ENCODE peak calls at places on chromosomes 5 and 9, in four cellular contexts. One of them, this sample, is unnamed. For H3K9me3, the result is how much of the 10 kb centered on the place peaks cover.

GRCh38 chr5:35857004-35857345 is 284 bp downstream of the IL7R start:
- DNase-seq in effector memory CD4-positive, alpha-beta T cell: no peak
- DNase-seq in endodermal cell: no peak
- DNase-seq in NT2/D1: no peak
- DNase-seq in this sample: no peak

GRCh38 chr5:17436345-17436744 is 61.7 kb upstream of the TAF11L2 start:
- DNase-seq in effector memory CD4-positive, alpha-beta T cell: no peak
- DNase-seq in endodermal cell: no peak
- DNase-seq in NT2/D1: no peak
- DNase-seq in this sample: no peak

GRCh38 chr9:14366071-14366470 is 52.1 kb upstream of the NFIB start:
- DNase-seq in effector memory CD4-positive, alpha-beta T cell: no peak
- DNase-seq in endodermal cell: no peak
- DNase-seq in NT2/D1: no peak
- DNase-seq in this sample: no peak

GRCh38 chr5:22852807-22853670 is at the start of gene CDH12:
- DNase-seq in effector memory CD4-positive, alpha-beta T cell: no peak
- DNase-seq in endodermal cell: peak
- DNase-seq in NT2/D1: peak
- DNase-seq in this sample: no peak

GRCh38 chr9:134680393-134681060 is 38.9 kb downstream of the COL5A1 start:
- DNase-seq in effector memory CD4-positive, alpha-beta T cell: no peak
- DNase-seq in endodermal cell: no peak
- DNase-seq in NT2/D1: no peak
- DNase-seq in this sample: no peak

GRCh38 chr5:136080113-136080482 is 51.3 kb downstream of the TGFBI start:
- DNase-seq in effector memory CD4-positive, alpha-beta T cell: no peak
- DNase-seq in endodermal cell: no peak
- DNase-seq in NT2/D1: no peak
- DNase-seq in this sample: no peak

GRCh38 chr9:82457281-82457680 is 468.7 kb downstream of the SPATA31D1 start:
- DNase-seq in effector memory CD4-positive, alpha-beta T cell: no peak
- DNase-seq in endodermal cell: no peak
- DNase-seq in NT2/D1: no peak
- DNase-seq in this sample: no peak

GRCh38 chr5:37722236-37723146 is 117.3 kb downstream of the GDNF start:
- DNase-seq in effector memory CD4-positive, alpha-beta T cell: no peak
- DNase-seq in endodermal cell: no peak
- DNase-seq in NT2/D1: no peak
- DNase-seq in this sample: no peak

GRCh38 chr9:132236662-132237311 is 74.9 kb downstream of the NTNG2 start:
- DNase-seq in effector memory CD4-positive, alpha-beta T cell: no peak
- DNase-seq in endodermal cell: peak
- DNase-seq in NT2/D1: no peak
- DNase-seq in this sample: no peak

GRCh38 chr9:79637180-79637925 is 65.6 kb downstream of the TLE4 start:
- DNase-seq in effector memory CD4-positive, alpha-beta T cell: no peak
- DNase-seq in endodermal cell: no peak
- DNase-seq in NT2/D1: no peak
- DNase-seq in this sample: no peak

GRCh38 chr5:119022017-119022745 is 33.8 kb upstream of the DTWD2 start:
- DNase-seq in effector memory CD4-positive, alpha-beta T cell: no peak
- DNase-seq in endodermal cell: no peak
- DNase-seq in NT2/D1: no peak
- DNase-seq in this sample: no peak

GRCh38 chr5:171371326-171371725 is 16.3 kb upstream of the NPM1 start:
- DNase-seq in effector memory CD4-positive, alpha-beta T cell: no peak
- DNase-seq in endodermal cell: no peak
- DNase-seq in NT2/D1: no peak
- DNase-seq in this sample: no peak

GRCh38 chr5:129244478-129244877 is 149.9 kb downstream of the ISOC1 start:
- DNase-seq in effector memory CD4-positive, alpha-beta T cell: no peak
- DNase-seq in endodermal cell: no peak
- DNase-seq in NT2/D1: no peak
- DNase-seq in this sample: no peak

GRCh38 chr5:124193371-124193789 is 553.1 kb downstream of the ZNF608 start:
- DNase-seq in effector memory CD4-positive, alpha-beta T cell: no peak
- DNase-seq in endodermal cell: no peak
- DNase-seq in NT2/D1: no peak
- DNase-seq in this sample: no peak

GRCh38 chr9:99266136-99267023 is 44.3 kb downstream of the SEC61B start:
- DNase-seq in effector memory CD4-positive, alpha-beta T cell: peak
- DNase-seq in endodermal cell: peak
- DNase-seq in NT2/D1: peak
- DNase-seq in this sample: peak

GRCh38 chr5:159209438-159210305 is at the start of gene RNF145:
- DNase-seq in effector memory CD4-positive, alpha-beta T cell: peak
- DNase-seq in endodermal cell: peak
- DNase-seq in NT2/D1: no peak
- DNase-seq in this sample: peak

GRCh38 chr5:108379722-108380530 is 2.0 kb downstream of the FBXL17 start:
- DNase-seq in effector memory CD4-positive, alpha-beta T cell: no peak
- DNase-seq in endodermal cell: no peak
- DNase-seq in NT2/D1: no peak
- DNase-seq in this sample: no peak

GRCh38 chr5:79759436-79759835 is 69.8 kb downstream of the CMYA5 start:
- DNase-seq in effector memory CD4-positive, alpha-beta T cell: no peak
- DNase-seq in endodermal cell: no peak
- DNase-seq in NT2/D1: no peak
- DNase-seq in this sample: no peak

GRCh38 chr9:98879094-98879957 is 64.4 kb upstream of the COL15A1 start:
- DNase-seq in effector memory CD4-positive, alpha-beta T cell: no peak
- DNase-seq in endodermal cell: no peak
- DNase-seq in NT2/D1: no peak
- DNase-seq in this sample: no peak

GRCh38 chr9:2657427-2657826 is 35.8 kb downstream of the VLDLR start:
- DNase-seq in effector memory CD4-positive, alpha-beta T cell: no peak
- DNase-seq in endodermal cell: no peak
- DNase-seq in NT2/D1: no peak
- DNase-seq in this sample: no peak

GRCh38 chr9:3553076-3553765 is 27.4 kb upstream of the RFX3 start:
- DNase-seq in effector memory CD4-positive, alpha-beta T cell: no peak
- DNase-seq in endodermal cell: no peak
- DNase-seq in NT2/D1: no peak
- DNase-seq in this sample: no peak

GRCh38 chr5:37900692-37901091 is 60.9 kb upstream of the GDNF start:
- DNase-seq in effector memory CD4-positive, alpha-beta T cell: no peak
- DNase-seq in endodermal cell: peak
- DNase-seq in NT2/D1: no peak
- DNase-seq in this sample: no peak

GRCh38 chr5:42767491-42768105 is 11.0 kb downstream of the CCDC152 start:
- DNase-seq in effector memory CD4-positive, alpha-beta T cell: no peak
- DNase-seq in endodermal cell: no peak
- DNase-seq in NT2/D1: no peak
- DNase-seq in this sample: no peak

GRCh38 chr9:78574354-78575036 is 277.6 kb downstream of the PSAT1 start:
- DNase-seq in effector memory CD4-positive, alpha-beta T cell: no peak
- DNase-seq in endodermal cell: no peak
- DNase-seq in NT2/D1: no peak
- DNase-seq in this sample: no peak

GRCh38 chr9:68552700-68553099 is 12.0 kb upstream of the TMEM252 start:
- DNase-seq in effector memory CD4-positive, alpha-beta T cell: no peak
- DNase-seq in endodermal cell: no peak
- DNase-seq in NT2/D1: no peak
- DNase-seq in this sample: no peak

GRCh38 chr5:53479045-53479655 is 1.3 kb upstream of the FST start:
- DNase-seq in effector memory CD4-positive, alpha-beta T cell: no peak
- DNase-seq in endodermal cell: no peak
- DNase-seq in NT2/D1: no peak
- DNase-seq in this sample: no peak

GRCh38 chr5:923473-923873 is 30.8 kb downstream of the TRIP13 start:
- DNase-seq in effector memory CD4-positive, alpha-beta T cell: peak
- DNase-seq in endodermal cell: peak
- DNase-seq in NT2/D1: peak
- DNase-seq in this sample: peak

GRCh38 chr9:297104-297794 is 82.6 kb downstream of the DOCK8 start:
- DNase-seq in effector memory CD4-positive, alpha-beta T cell: no peak
- DNase-seq in endodermal cell: no peak
- DNase-seq in NT2/D1: no peak
- DNase-seq in this sample: no peak

GRCh38 chr5:137610598-137610997 is 111.5 kb upstream of the SPOCK1 start:
- DNase-seq in effector memory CD4-positive, alpha-beta T cell: no peak
- DNase-seq in endodermal cell: peak
- DNase-seq in NT2/D1: no peak
- DNase-seq in this sample: no peak

GRCh38 chr9:6715755-6716643 is 41.8 kb upstream of the KDM4C start:
- DNase-seq in effector memory CD4-positive, alpha-beta T cell: peak
- DNase-seq in endodermal cell: peak
- DNase-seq in NT2/D1: no peak
- DNase-seq in this sample: peak

GRCh38 chr9:98375138-98375726 is 119.8 kb upstream of the TBC1D2 start:
- DNase-seq in effector memory CD4-positive, alpha-beta T cell: no peak
- DNase-seq in endodermal cell: no peak
- DNase-seq in NT2/D1: no peak
- DNase-seq in this sample: no peak

GRCh38 chr5:173093597-173093996 is 37.4 kb downstream of the CREBRF start:
- DNase-seq in effector memory CD4-positive, alpha-beta T cell: no peak
- DNase-seq in endodermal cell: no peak
- DNase-seq in NT2/D1: no peak
- DNase-seq in this sample: no peak

GRCh38 chr5:173474881-173475287 is 141.6 kb downstream of the BOD1 start:
- DNase-seq in effector memory CD4-positive, alpha-beta T cell: no peak
- DNase-seq in endodermal cell: no peak
- DNase-seq in NT2/D1: no peak
- DNase-seq in this sample: no peak

GRCh38 chr9:108022246-108022935 is 532.8 kb upstream of the KLF4 start:
- DNase-seq in effector memory CD4-positive, alpha-beta T cell: no peak
- DNase-seq in endodermal cell: no peak
- DNase-seq in NT2/D1: no peak
- DNase-seq in this sample: no peak

GRCh38 chr9:101536938-101537337 is 3.3 kb downstream of the RNF20 start:
- DNase-seq in effector memory CD4-positive, alpha-beta T cell: no peak
- DNase-seq in endodermal cell: peak
- DNase-seq in NT2/D1: peak
- DNase-seq in this sample: no peak

GRCh38 chr5:26669523-26669922 is 368.9 kb downstream of the CDH9 start:
- DNase-seq in effector memory CD4-positive, alpha-beta T cell: no peak
- DNase-seq in endodermal cell: peak
- DNase-seq in NT2/D1: no peak
- DNase-seq in this sample: no peak

DNA sequence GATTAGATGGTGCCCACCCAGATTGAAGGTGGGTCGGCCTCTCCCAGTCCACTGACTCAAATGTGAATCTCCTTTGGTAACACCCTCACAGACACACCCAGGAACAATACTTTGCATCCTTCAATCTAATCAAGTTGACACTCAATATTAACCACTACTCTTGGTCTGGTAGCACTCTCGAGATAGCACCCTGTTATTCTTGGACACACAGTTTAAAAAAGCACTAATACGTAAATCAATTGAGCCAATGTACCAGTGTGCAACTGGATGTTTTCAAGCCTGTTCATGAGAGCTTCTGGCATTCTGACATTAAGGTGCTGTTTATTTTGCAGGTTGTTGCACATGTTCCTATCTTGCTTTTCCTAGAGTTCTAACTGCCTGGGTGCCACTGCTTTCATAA is 35.3 kb downstream of the MARCHF3 start:
- DNase-seq in effector memory CD4-positive, alpha-beta T cell: no peak
- DNase-seq in endodermal cell: no peak
- DNase-seq in NT2/D1: no peak
- DNase-seq in this sample: no peak
- H3K9me3 ChIP-seq in effector memory CD4-positive, alpha-beta T cell: under half
- H3K9me3 ChIP-seq in endodermal cell: under half
- H3K9me3 ChIP-seq in NT2/D1: under half
- H3K9me3 ChIP-seq in this sample: under half

DNA sequence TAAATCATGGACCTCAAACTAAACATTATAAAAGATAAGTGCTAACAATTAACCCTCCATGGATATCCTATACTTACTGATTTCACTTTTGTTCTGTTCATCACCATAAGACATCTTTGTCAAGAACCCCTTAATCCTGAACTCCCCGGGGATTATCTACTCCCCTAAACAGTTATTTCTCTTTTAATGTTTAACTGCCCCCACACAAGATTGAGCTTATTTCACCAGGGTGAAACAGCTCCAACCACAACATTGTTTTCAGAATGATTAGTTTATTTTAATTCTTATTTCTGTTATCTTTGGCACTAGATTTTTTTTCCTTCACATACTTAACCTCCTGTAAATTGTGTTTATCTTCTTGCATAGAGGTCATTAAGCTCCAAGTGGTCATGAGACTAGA is 103.2 kb upstream of the HCN1 start:
- DNase-seq in effector memory CD4-positive, alpha-beta T cell: no peak
- DNase-seq in endodermal cell: no peak
- DNase-seq in NT2/D1: no peak
- DNase-seq in this sample: no peak
- H3K9me3 ChIP-seq in effector memory CD4-positive, alpha-beta T cell: under half
- H3K9me3 ChIP-seq in endodermal cell: half or more
- H3K9me3 ChIP-seq in NT2/D1: under half
- H3K9me3 ChIP-seq in this sample: under half

DNA sequence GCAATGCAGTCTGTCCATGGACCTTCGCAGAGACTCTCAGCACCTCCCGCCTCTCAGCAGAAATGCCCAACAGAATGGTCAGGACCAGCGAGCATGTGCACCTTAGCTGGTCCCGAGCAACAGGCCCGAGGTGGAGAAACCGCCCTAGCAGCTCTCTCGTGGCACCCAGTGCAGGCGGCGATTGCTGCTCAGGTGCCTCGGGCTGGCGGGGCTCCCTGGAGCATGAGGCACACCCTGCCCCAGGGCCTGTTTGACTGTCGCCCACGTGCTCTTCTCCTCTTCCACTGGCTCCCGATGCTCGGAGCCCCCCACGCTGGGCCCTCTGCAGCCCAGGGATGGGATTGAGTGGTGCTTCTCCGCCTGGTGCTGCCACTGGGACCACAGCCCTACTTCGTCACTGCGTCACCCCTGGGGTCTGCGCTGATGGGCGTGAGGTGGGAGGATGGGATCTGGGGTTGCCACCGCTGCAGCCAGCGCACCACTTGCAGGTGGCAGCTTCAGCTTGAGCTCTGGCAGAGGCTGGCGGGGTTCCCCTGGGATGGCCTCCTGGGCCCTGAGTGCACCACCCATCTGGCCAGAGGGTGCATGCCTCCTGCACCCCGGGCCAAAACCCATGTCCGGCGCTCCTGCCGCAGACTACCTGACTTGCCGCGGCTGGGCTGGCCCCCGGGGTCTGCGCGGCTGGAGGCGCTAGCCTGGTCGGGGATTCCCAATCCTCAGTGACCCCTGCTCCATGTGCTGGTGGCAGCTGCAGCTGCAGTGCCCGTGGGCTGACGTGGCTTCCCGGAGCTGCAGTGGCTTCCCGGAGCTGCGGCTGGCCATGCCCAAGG is 244.2 kb downstream of the FOXD4L6 start:
- DNase-seq in effector memory CD4-positive, alpha-beta T cell: no peak
- DNase-seq in endodermal cell: no peak
- DNase-seq in NT2/D1: no peak
- DNase-seq in this sample: no peak
- H3K9me3 ChIP-seq in effector memory CD4-positive, alpha-beta T cell: under half
- H3K9me3 ChIP-seq in endodermal cell: under half
- H3K9me3 ChIP-seq in NT2/D1: under half
- H3K9me3 ChIP-seq in this sample: under half

GRCh38 chr9:19903076-19903475 is 114.2 kb upstream of the SLC24A2 start:
- DNase-seq in effector memory CD4-positive, alpha-beta T cell: no peak
- DNase-seq in endodermal cell: no peak
- DNase-seq in NT2/D1: no peak
- DNase-seq in this sample: no peak
- H3K9me3 ChIP-seq in effector memory CD4-positive, alpha-beta T cell: under half
- H3K9me3 ChIP-seq in endodermal cell: under half
- H3K9me3 ChIP-seq in NT2/D1: under half
- H3K9me3 ChIP-seq in this sample: under half

GRCh38 chr5:179121667-179122111 is 61.5 kb downstream of the ZNF354C start:
- DNase-seq in effector memory CD4-positive, alpha-beta T cell: no peak
- DNase-seq in endodermal cell: peak
- DNase-seq in NT2/D1: no peak
- DNase-seq in this sample: no peak
- H3K9me3 ChIP-seq in effector memory CD4-positive, alpha-beta T cell: under half
- H3K9me3 ChIP-seq in endodermal cell: under half
- H3K9me3 ChIP-seq in NT2/D1: under half
- H3K9me3 ChIP-seq in this sample: under half